ENCODE peak calls at places on chromosome 19, in nine cellular contexts. G, M, T, C, D, R, Z, S and Y are unnamed samples.

GRCh38 chr19:30085394-30085793 is 143.4 kb downstream of the URI1 start:
- DNase-seq in G (no peak), M (no peak), T (no peak), C (no peak), D (no peak), R (no peak), Z (no peak), S (peak), Y (no peak)

GRCh38 chr19:2888739-2889224 is 11.9 kb upstream of the ZNF57 start:
- DNase-seq in G (no peak), M (no peak), T (no peak), C (no peak), D (peak), R (peak), Z (no peak), S (peak), Y (no peak)

GRCh38 chr19:56476671-56477428 is at the start of gene ZNF667:
- DNase-seq in G (no peak), M (no peak), T (no peak), C (peak), D (no peak), R (no peak), Z (peak), S (peak), Y (peak)

GRCh38 chr19:34253711-34254551 is 423 bp upstream of the GARRE1 start:
- DNase-seq in G (peak), M (peak), T (peak), C (peak), D (peak), R (no peak), Z (no peak), S (peak), Y (peak)

GRCh38 chr19:44814517-44814916 is 5.6 kb downstream of the BCAM start:
- DNase-seq in G (no peak), M (peak), T (no peak), C (no peak), D (no peak), R (no peak), Z (no peak), S (no peak), Y (no peak)

GRCh38 chr19:4866595-4867424 is 657 bp downstream of the PLIN3 start:
- DNase-seq in G (peak), M (peak), T (peak), C (peak), D (peak), R (peak), Z (peak), S (peak), Y (no peak)

GRCh38 chr19:44614313-44614712 is 950 bp downstream of the IGSF23 start:
- DNase-seq in G (no peak), M (no peak), T (no peak), C (no peak), D (no peak), R (no peak), Z (no peak), S (no peak), Y (no peak)

GRCh38 chr19:41745761-41746160 is 9.6 kb upstream of the CEACAM6 start:
- DNase-seq in G (no peak), M (peak), T (no peak), C (no peak), D (no peak), R (no peak), Z (no peak), S (no peak), Y (no peak)

GRCh38 chr19:54190942-54191670 is at the start of gene TSEN34:
- DNase-seq in G (peak), M (peak), T (no peak), C (peak), D (peak), R (peak), Z (peak), S (peak), Y (peak)

GRCh38 chr19:30162718-30163117 is 209.5 kb upstream of the ZNF536 start:
- DNase-seq in G (no peak), M (no peak), T (no peak), C (no peak), D (no peak), R (no peak), Z (no peak), S (no peak), Y (no peak)

GRCh38 chr19:38647966-38648788 is 728 bp downstream of the ACTN4 start:
- DNase-seq in G (no peak), M (no peak), T (no peak), C (no peak), D (no peak), R (no peak), Z (no peak), S (peak), Y (no peak)

GRCh38 chr19:2540251-2540645 is 64.3 kb downstream of the GADD45B start:
- DNase-seq in G (no peak), M (no peak), T (no peak), C (no peak), D (no peak), R (no peak), Z (no peak), S (no peak), Y (no peak)

GRCh38 chr19:4803736-4804695 is 12.5 kb downstream of the FEM1A start:
- DNase-seq in G (no peak), M (peak), T (no peak), C (no peak), D (no peak), R (peak), Z (peak), S (peak), Y (peak)

GRCh38 chr19:45972944-45973525 is 630 bp downstream of the NOVA2 start:
- DNase-seq in G (no peak), M (no peak), T (no peak), C (no peak), D (no peak), R (no peak), Z (no peak), S (peak), Y (no peak)

GRCh38 chr19:44770550-44771257 is 7.0 kb upstream of the CBLC start:
- DNase-seq in G (peak), M (peak), T (peak), C (peak), D (peak), R (peak), Z (peak), S (peak), Y (peak)

GRCh38 chr19:16645140-16645539 is 14.8 kb downstream of the SMIM7 start:
- DNase-seq in G (no peak), M (no peak), T (no peak), C (peak), D (no peak), R (no peak), Z (no peak), S (no peak), Y (no peak)

GRCh38 chr19:48715276-48715675 is 4.2 kb downstream of the MAMSTR start:
- DNase-seq in G (no peak), M (no peak), T (no peak), C (no peak), D (peak), R (no peak), Z (no peak), S (peak), Y (no peak)

GRCh38 chr19:18593367-18594095 is 4.9 kb downstream of the REX1BD start:
- DNase-seq in G (no peak), M (no peak), T (no peak), C (no peak), D (no peak), R (no peak), Z (no peak), S (peak), Y (no peak)

GRCh38 chr19:41352609-41353465 is 885 bp downstream of the TGFB1 start:
- DNase-seq in G (peak), M (peak), T (peak), C (peak), D (no peak), R (peak), Z (peak), S (peak), Y (peak)

GRCh38 chr19:3224346-3225325 is at the start of gene CELF5:
- DNase-seq in G (no peak), M (no peak), T (no peak), C (peak), D (no peak), R (peak), Z (peak), S (peak), Y (no peak)

GRCh38 chr19:33587150-33587549 is 34.6 kb upstream of the CHST8 start:
- DNase-seq in G (no peak), M (no peak), T (no peak), C (no peak), D (no peak), R (no peak), Z (no peak), S (no peak), Y (no peak)

GRCh38 chr19:42129399-42130253 is 2.6 kb downstream of the POU2F2 start:
- DNase-seq in G (peak), M (peak), T (no peak), C (peak), D (peak), R (no peak), Z (peak), S (peak), Y (no peak)

GRCh38 chr19:2631213-2631821 is 71.2 kb downstream of the GNG7 start:
- DNase-seq in G (no peak), M (peak), T (no peak), C (no peak), D (no peak), R (no peak), Z (peak), S (no peak), Y (no peak)

GRCh38 chr19:44576843-44577565 is 36.4 kb upstream of the IGSF23 start:
- DNase-seq in G (peak), M (no peak), T (peak), C (no peak), D (no peak), R (no peak), Z (peak), S (peak), Y (no peak)